ENCODE peak calls at places on chromosomes 5 and 9, in five cellular contexts. A, P, W, Q and H are unnamed samples. For H3K27me3, the result is how much of the 10 kb centered on the place peaks cover.

GRCh38 chr5:138911441-138911840 is 36.3 kb upstream of the LRRTM2 start:
- DNase-seq in A (no peak), P (no peak), W (no peak), Q (no peak), H (no peak)

GRCh38 chr5:14017904-14018303 is 73.4 kb upstream of the DNAH5 start:
- DNase-seq in A (no peak), P (no peak), W (no peak), Q (no peak), H (no peak)

GRCh38 chr9:14326264-14326826 is 12.4 kb upstream of the NFIB start:
- DNase-seq in A (no peak), P (no peak), W (no peak), Q (no peak), H (no peak)

GRCh38 chr5:28648108-28648507 is 1609.7 kb upstream of the CDH9 start:
- DNase-seq in A (no peak), P (no peak), W (no peak), Q (peak), H (peak)

GRCh38 chr9:134965421-134965820 is 47.7 kb upstream of the FCN1 start:
- DNase-seq in A (no peak), P (no peak), W (no peak), Q (no peak), H (no peak)

GRCh38 chr9:17635115-17635890 is 56.4 kb downstream of the SH3GL2 start:
- DNase-seq in A (no peak), P (no peak), W (no peak), Q (no peak), H (no peak)

GRCh38 chr5:153970496-153970895 is 68.2 kb downstream of the FAM114A2 start:
- DNase-seq in A (no peak), P (no peak), W (no peak), Q (no peak), H (no peak)

GRCh38 chr5:112174959-112175594 is 244.0 kb downstream of the EPB41L4A start:
- DNase-seq in A (peak), P (peak), W (no peak), Q (peak), H (peak)

GRCh38 chr5:61472172-61472958 is 140.3 kb downstream of the ZSWIM6 start:
- DNase-seq in A (no peak), P (no peak), W (no peak), Q (no peak), H (no peak)

GRCh38 chr5:124963236-124963929 is 216.9 kb upstream of the ZNF608 start:
- DNase-seq in A (peak), P (no peak), W (no peak), Q (peak), H (peak)

GRCh38 chr5:10266839-10267238 is 16.8 kb downstream of the CCT5 start:
- DNase-seq in A (no peak), P (no peak), W (no peak), Q (no peak), H (no peak)

GRCh38 chr5:88480766-88481499 is 212.3 kb upstream of the TMEM161B start:
- DNase-seq in A (no peak), P (no peak), W (no peak), Q (peak), H (no peak)

GRCh38 chr5:134994560-134995156 is 27.0 kb downstream of the CATSPER3 start:
- DNase-seq in A (no peak), P (no peak), W (no peak), Q (peak), H (no peak)

GRCh38 chr5:100900796-100901731 is 2.0 kb downstream of the ST8SIA4 start:
- DNase-seq in A (peak), P (peak), W (peak), Q (peak), H (peak)
- H3K27me3 ChIP-seq in A (under half), P (under half), W (under half), Q (half or more), H (half or more)

GRCh38 chr5:16467363-16468219 is 2.0 kb upstream of the ZNF622 start:
- DNase-seq in A (no peak), P (no peak), W (no peak), Q (no peak), H (no peak)
- H3K4me3 ChIP-seq in A (no peak), P (no peak), W (no peak), Q (peak), H (no peak)

GRCh38 chr9:132541966-132542830 is 40.2 kb upstream of the BARHL1 start:
- DNase-seq in A (peak), P (no peak), W (no peak), Q (no peak), H (no peak)
- H3K27me3 ChIP-seq in A (under half), P (under half), W (under half), Q (under half), H (under half)

GRCh38 chr5:32805966-32806626 is 95.0 kb downstream of the NPR3 start:
- DNase-seq in A (no peak), P (no peak), W (no peak), Q (peak), H (no peak)
- H3K4me3 ChIP-seq in A (no peak), P (no peak), W (no peak), Q (no peak), H (no peak)